ENCODE peak calls at places on chromosomes 12 and 14, in five cellular contexts. G, P, T, R and L are unnamed samples.

GRCh38 chr12:103840399-103840880 is 594 bp downstream of the NT5DC3 start:
- DNase-seq in G (no peak), P (no peak), T (peak), R (no peak), L (no peak)

GRCh38 chr14:29320261-29320660 is 553.7 kb downstream of the FOXG1 start:
- DNase-seq in G (no peak), P (no peak), T (no peak), R (no peak), L (no peak)

GRCh38 chr12:128823216-128823915 is 392 bp downstream of the SLC15A4 start:
- DNase-seq in G (no peak), P (no peak), T (no peak), R (no peak), L (no peak)

GRCh38 chr12:90338365-90338764 is 616.6 kb downstream of the CCER1 start:
- DNase-seq in G (no peak), P (no peak), T (no peak), R (no peak), L (no peak)

GRCh38 chr14:43872222-43872621 is 634.9 kb downstream of the FSCB start:
- DNase-seq in G (no peak), P (no peak), T (no peak), R (no peak), L (no peak)

GRCh38 chr14:23478109-23478698 is 8.7 kb downstream of the NGDN start:
- DNase-seq in G (peak), P (peak), T (peak), R (no peak), L (no peak)

GRCh38 chr12:120194534-120195395 is at the start of gene GCN1:
- DNase-seq in G (peak), P (peak), T (peak), R (peak), L (peak)

GRCh38 chr12:42666671-42667243 is 77.2 kb upstream of the PRICKLE1 start:
- DNase-seq in G (no peak), P (no peak), T (no peak), R (no peak), L (no peak)

GRCh38 chr12:125089083-125089482 is 23.8 kb downstream of the AACS start:
- DNase-seq in G (no peak), P (no peak), T (no peak), R (no peak), L (no peak)

GRCh38 chr14:104546591-104547309 is 32.8 kb upstream of the C14orf180 start:
- DNase-seq in G (no peak), P (no peak), T (peak), R (no peak), L (peak)

GRCh38 chr14:89669209-89669608 is 252.2 kb upstream of the FOXN3 start:
- DNase-seq in G (no peak), P (peak), T (no peak), R (no peak), L (no peak)

GRCh38 chr12:63862187-63863107 is 17.9 kb downstream of the SRGAP1 start:
- DNase-seq in G (no peak), P (peak), T (no peak), R (peak), L (no peak)

GRCh38 chr14:102510616-102511520 is 1.3 kb upstream of the ANKRD9 start:
- DNase-seq in G (peak), P (no peak), T (no peak), R (no peak), L (no peak)

GRCh38 chr12:67520611-67521010 is 127.9 kb upstream of the DYRK2 start:
- DNase-seq in G (no peak), P (no peak), T (no peak), R (no peak), L (no peak)

GRCh38 chr14:35300228-35300627 is 8.0 kb downstream of the PSMA6 start:
- DNase-seq in G (no peak), P (no peak), T (no peak), R (no peak), L (no peak)

GRCh38 chr14:48398675-48399282 is 723.4 kb upstream of the MDGA2 start:
- DNase-seq in G (no peak), P (peak), T (peak), R (no peak), L (no peak)

GRCh38 chr12:108218911-108219310 is 89.8 kb downstream of the WSCD2 start:
- DNase-seq in G (no peak), P (no peak), T (no peak), R (no peak), L (no peak)

GRCh38 chr12:93137656-93138612 is 208.8 kb upstream of the EEA1 start:
- DNase-seq in G (no peak), P (peak), T (no peak), R (peak), L (no peak)

GRCh38 chr12:68231229-68231628 is 5.6 kb upstream of the IL26 start:
- DNase-seq in G (no peak), P (no peak), T (no peak), R (no peak), L (no peak)

GRCh38 chr14:35829449-35829848 is 3.3 kb downstream of the BRMS1L start:
- DNase-seq in G (no peak), P (no peak), T (no peak), R (no peak), L (no peak)

GRCh38 chr12:49967777-49968250 is 4.9 kb upstream of the AQP6 start:
- DNase-seq in G (no peak), P (no peak), T (no peak), R (no peak), L (no peak)

GRCh38 chr12:49296034-49296835 is 1.3 kb downstream of the PRPH start:
- DNase-seq in G (peak), P (peak), T (peak), R (no peak), L (no peak)

GRCh38 chr12:117097159-117097558 is 2.1 kb downstream of the TESC start:
- DNase-seq in G (no peak), P (no peak), T (no peak), R (no peak), L (no peak)

GRCh38 chr12:89949457-89950195 is 241.0 kb upstream of the ATP2B1 start:
- DNase-seq in G (peak), P (no peak), T (no peak), R (no peak), L (no peak)

GRCh38 chr14:35331605-35332516 is 39.7 kb downstream of the PSMA6 start:
- DNase-seq in G (no peak), P (peak), T (peak), R (peak), L (no peak)

GRCh38 chr12:9072481-9073038 is 43.2 kb downstream of the A2M start:
- DNase-seq in G (no peak), P (no peak), T (no peak), R (no peak), L (no peak)

DNA sequence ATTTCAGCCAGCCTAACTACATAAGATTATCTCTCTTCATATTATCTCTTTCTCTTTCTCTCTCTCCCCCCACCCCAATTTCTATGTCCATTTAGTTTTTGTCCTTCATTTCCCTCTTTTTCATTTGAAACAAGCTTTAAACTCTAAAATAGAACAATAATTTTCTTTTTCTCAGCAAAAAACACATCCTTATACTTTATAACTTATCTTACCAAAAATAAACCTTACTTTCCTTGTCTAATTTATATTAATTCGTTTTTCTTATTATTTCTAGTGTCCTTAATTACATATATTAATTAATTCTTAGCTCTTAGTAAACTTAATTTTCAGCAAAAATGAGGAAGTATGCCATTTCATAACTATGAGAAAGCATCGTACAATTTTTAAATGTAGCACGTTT is 65.0 kb upstream of the ST8SIA1 start:
- DNase-seq in G (no peak), P (no peak), T (no peak), R (no peak), L (no peak)
- H3K27ac ChIP-seq in G (no peak), P (no peak), T (no peak), R (no peak), L (no peak)

GRCh38 chr12:29241821-29242591 is 92.9 kb downstream of the FAR2 start:
- DNase-seq in G (no peak), P (no peak), T (peak), R (peak), L (no peak)
- H3K27ac ChIP-seq in G (no peak), P (no peak), T (peak), R (peak), L (peak)

GRCh38 chr12:12919666-12920435 is 28.5 kb downstream of the GPRC5A start:
- DNase-seq in G (no peak), P (no peak), T (no peak), R (no peak), L (no peak)
- H3K27ac ChIP-seq in G (no peak), P (no peak), T (no peak), R (no peak), L (no peak)

GRCh38 chr12:113327000-113327399 is 7.9 kb downstream of the SLC8B1 start:
- DNase-seq in G (no peak), P (no peak), T (no peak), R (no peak), L (no peak)
- H3K27ac ChIP-seq in G (no peak), P (peak), T (no peak), R (no peak), L (no peak)